ENCODE peak calls at places on chromosomes 12 and 14, in five cellular contexts. H is naive thymus-derived CD4-positive, alpha-beta T cell; Z is CD4-positive, alpha-beta T cell; I is cardiac muscle cell; L is neuronal stem cell. U is an unnamed sample. For H3K27me3, the result is how much of the 10 kb centered on the place peaks cover.

GRCh38 chr14:70034257-70034656 is 154.5 kb downstream of the SLC8A3 start:
- DNase-seq in H (no peak), Z (no peak), I (no peak), L (no peak), U (no peak)

GRCh38 chr14:32134448-32135070 is 57.5 kb downstream of the ARHGAP5 start:
- DNase-seq in H (no peak), Z (no peak), I (no peak), L (no peak), U (peak)

GRCh38 chr12:82124711-82125110 is 233.5 kb downstream of the CCDC59 start:
- DNase-seq in H (no peak), Z (no peak), I (no peak), L (no peak), U (peak)

GRCh38 chr12:109999649-109999971 is 380 bp downstream of the ANKRD13A start:
- DNase-seq in H (no peak), Z (no peak), I (no peak), L (no peak), U (no peak)

GRCh38 chr12:92502417-92503028 is 200.3 kb upstream of the PLEKHG7 start:
- DNase-seq in H (no peak), Z (no peak), I (no peak), L (no peak), U (no peak)

GRCh38 chr12:48966177-48966890 is 5.2 kb downstream of the WNT10B start:
- DNase-seq in H (no peak), Z (no peak), I (no peak), L (no peak), U (no peak)

GRCh38 chr14:76337619-76338545 is 38.1 kb upstream of the ESRRB start:
- DNase-seq in H (no peak), Z (no peak), I (no peak), L (no peak), U (no peak)

GRCh38 chr12:19654630-19655384 is 215.5 kb downstream of the AEBP2 start:
- DNase-seq in H (no peak), Z (no peak), I (no peak), L (no peak), U (peak)

GRCh38 chr14:72243309-72243708 is 311.1 kb downstream of the RGS6 start:
- DNase-seq in H (no peak), Z (no peak), I (no peak), L (no peak), U (no peak)

GRCh38 chr12:120367924-120368788 is 808 bp downstream of the MSI1 start:
- DNase-seq in H (no peak), Z (no peak), I (peak), L (no peak), U (no peak)

GRCh38 chr12:50934981-50935807 is 17.1 kb upstream of the HIGD1C start:
- DNase-seq in H (no peak), Z (no peak), I (no peak), L (no peak), U (no peak)

GRCh38 chr12:124273630-124274029 is 21.3 kb upstream of the RFLNA start:
- DNase-seq in H (no peak), Z (no peak), I (peak), L (no peak), U (peak)

GRCh38 chr14:104115131-104115600 is 23.2 kb upstream of the KIF26A start:
- DNase-seq in H (no peak), Z (no peak), I (no peak), L (no peak), U (no peak)

GRCh38 chr12:5964913-5965900 is 20.1 kb upstream of the ANO2 start:
- DNase-seq in H (no peak), Z (no peak), I (no peak), L (no peak), U (no peak)

GRCh38 chr12:102543931-102544485 is 63.6 kb upstream of the IGF1 start:
- DNase-seq in H (no peak), Z (no peak), I (no peak), L (no peak), U (no peak)

GRCh38 chr12:65800928-65801327 is 23.4 kb upstream of the HMGA2 start:
- DNase-seq in H (no peak), Z (no peak), I (no peak), L (no peak), U (no peak)

GRCh38 chr14:21672116-21672515 is 1.5 kb downstream of the OR4E1 start:
- DNase-seq in H (no peak), Z (no peak), I (no peak), L (no peak), U (peak)

GRCh38 chr14:74401504-74402241 is 24.3 kb downstream of the SYNDIG1L start:
- DNase-seq in H (peak), Z (peak), I (peak), L (no peak), U (no peak)

GRCh38 chr12:40992674-40993073 is 195.4 kb upstream of the PDZRN4 start:
- DNase-seq in H (no peak), Z (no peak), I (no peak), L (no peak), U (no peak)

GRCh38 chr12:65925626-65926025 is 101.3 kb downstream of the HMGA2 start:
- DNase-seq in H (no peak), Z (no peak), I (no peak), L (no peak), U (no peak)

GRCh38 chr12:57611116-57611809 is at the start of gene ARHGEF25:
- DNase-seq in H (no peak), Z (peak), I (peak), L (peak), U (no peak)

GRCh38 chr14:77316872-77317271 is 3.8 kb downstream of the POMT2 start:
- DNase-seq in H (no peak), Z (no peak), I (no peak), L (no peak), U (no peak)

GRCh38 chr14:104316723-104317499 is 178.5 kb downstream of the KIF26A start:
- DNase-seq in H (no peak), Z (no peak), I (no peak), L (no peak), U (no peak)

GRCh38 chr12:442235-442884 is 17.4 kb upstream of the B4GALNT3 start:
- DNase-seq in H (peak), Z (no peak), I (peak), L (peak), U (peak)

GRCh38 chr12:5912437-5913334 is 32.4 kb downstream of the ANO2 start:
- DNase-seq in H (no peak), Z (no peak), I (peak), L (peak), U (no peak)

GRCh38 chr12:3150820-3151590 is 73.8 kb downstream of the TSPAN9 start:
- DNase-seq in H (no peak), Z (no peak), I (peak), L (no peak), U (no peak)

GRCh38 chr14:31420013-31420318 is 384 bp downstream of the HEATR5A start:
- DNase-seq in H (no peak), Z (peak), I (peak), L (no peak), U (no peak)

GRCh38 chr14:55780156-55780946 is 200.3 kb downstream of the KTN1 start:
- DNase-seq in H (no peak), Z (no peak), I (peak), L (no peak), U (peak)

GRCh38 chr14:73686901-73687300 is 27.3 kb downstream of the PNMA1 start:
- DNase-seq in H (no peak), Z (no peak), I (no peak), L (no peak), U (no peak)

GRCh38 chr14:75343914-75344313 is 65.3 kb downstream of the FOS start:
- DNase-seq in H (no peak), Z (no peak), I (no peak), L (no peak), U (peak)

GRCh38 chr12:3947781-3948180 is 74.6 kb upstream of the PARP11 start:
- DNase-seq in H (peak), Z (no peak), I (no peak), L (no peak), U (no peak)

GRCh38 chr14:54568821-54569591 is 2.1 kb downstream of the SAMD4A start:
- DNase-seq in H (no peak), Z (no peak), I (peak), L (no peak), U (peak)

GRCh38 chr12:128891856-128892255 is 38.6 kb downstream of the GLT1D1 start:
- DNase-seq in H (no peak), Z (no peak), I (no peak), L (no peak), U (no peak)

GRCh38 chr12:68587448-68587873 is 23.2 kb upstream of the RAP1B start:
- DNase-seq in H (peak), Z (peak), I (no peak), L (no peak), U (no peak)

GRCh38 chr14:69535230-69535848 is 39.3 kb downstream of the CCDC177 start:
- DNase-seq in H (no peak), Z (no peak), I (peak), L (peak), U (peak)

GRCh38 chr14:95662376-95663186 is 23.6 kb upstream of the TCL1B start:
- DNase-seq in H (no peak), Z (no peak), I (no peak), L (no peak), U (no peak)

GRCh38 chr14:85516239-85517112 is 13.5 kb upstream of the FLRT2 start:
- DNase-seq in H (no peak), Z (no peak), I (no peak), L (no peak), U (peak)

GRCh38 chr12:89073027-89073398 is 279.3 kb downstream of the DUSP6 start:
- DNase-seq in H (no peak), Z (no peak), I (no peak), L (no peak), U (peak)

GRCh38 chr14:81205639-81206038 is 15.1 kb downstream of the GTF2A1 start:
- DNase-seq in H (no peak), Z (no peak), I (no peak), L (no peak), U (no peak)

GRCh38 chr12:117832459-117833457 is 136.0 kb downstream of the KSR2 start:
- DNase-seq in H (no peak), Z (no peak), I (no peak), L (no peak), U (no peak)

GRCh38 chr12:117827660-117828059 is 141.1 kb downstream of the KSR2 start:
- DNase-seq in H (no peak), Z (no peak), I (no peak), L (no peak), U (no peak)

GRCh38 chr12:117829108-117829507 is 139.7 kb downstream of the KSR2 start:
- DNase-seq in H (no peak), Z (no peak), I (no peak), L (no peak), U (no peak)

GRCh38 chr12:117835113-117835512 is 133.7 kb downstream of the KSR2 start:
- DNase-seq in H (no peak), Z (no peak), I (no peak), L (no peak), U (no peak)

DNA sequence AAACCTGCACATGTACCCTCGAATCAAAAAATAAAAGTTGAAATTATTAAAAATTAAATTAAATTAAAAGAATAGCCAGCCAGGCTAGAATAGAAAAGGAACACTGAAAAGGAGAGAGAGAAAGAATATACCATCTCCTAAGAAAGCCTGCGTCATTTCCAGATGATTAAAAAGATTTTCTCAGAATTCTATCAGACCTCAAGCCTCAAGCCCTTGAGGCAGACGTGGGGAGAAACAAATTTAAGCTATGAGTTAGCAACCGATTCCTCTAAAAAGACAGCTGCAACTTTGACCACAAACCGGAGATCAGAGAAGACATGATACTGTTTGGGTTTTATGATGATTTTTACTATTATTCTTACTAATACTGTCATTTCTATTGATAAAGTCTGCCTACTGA is 138.3 kb downstream of the KSR2 start:
- DNase-seq in H (no peak), Z (no peak), I (no peak), L (no peak), U (no peak)
- H3K27ac ChIP-seq in H (no peak), Z (no peak), I (no peak), L (no peak), U (no peak)

GRCh38 chr14:38209572-38210159 is 2.0 kb downstream of the SSTR1 start:
- DNase-seq in H (no peak), Z (no peak), I (no peak), L (no peak), U (no peak)
- H3K27me3 ChIP-seq in H (under half), Z (under half), I (half or more), L (half or more), U (under half)

GRCh38 chr12:23954332-23954731 is 4.9 kb upstream of the SOX5 start:
- DNase-seq in H (no peak), Z (no peak), I (no peak), L (no peak), U (peak)
- H3K27ac ChIP-seq in H (no peak), Z (no peak), I (no peak), L (no peak), U (no peak)

DNA sequence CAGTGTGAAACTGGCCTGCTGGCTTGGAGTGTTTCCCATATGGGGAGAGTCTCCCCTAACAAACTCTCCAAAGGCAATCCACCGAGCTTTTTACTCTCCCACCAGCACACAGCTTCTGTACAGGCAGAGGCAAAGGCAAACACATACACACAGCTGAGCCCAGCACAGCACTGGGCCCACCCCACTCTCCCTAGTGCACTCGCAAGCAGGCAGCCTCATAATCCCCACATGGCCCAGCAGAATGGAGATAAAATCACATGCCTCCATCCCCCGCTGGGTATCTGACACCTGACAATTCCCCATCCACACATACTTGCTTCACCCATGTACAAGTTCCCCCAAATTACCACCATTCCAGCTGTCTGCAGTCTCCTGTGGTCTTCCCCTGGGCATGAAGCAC is 3.4 kb downstream of the HOXC12 start:
- DNase-seq in H (no peak), Z (no peak), I (no peak), L (no peak), U (no peak)
- H3K27me3 ChIP-seq in H (under half), Z (half or more), I (half or more), L (half or more), U (half or more)

GRCh38 chr12:123078114-123078465 is 72.8 kb downstream of the PITPNM2 start:
- DNase-seq in H (no peak), Z (no peak), I (no peak), L (no peak), U (no peak)
- H3K27ac ChIP-seq in H (no peak), Z (no peak), I (no peak), L (no peak), U (no peak)

GRCh38 chr14:93269341-93270068 is 62.4 kb downstream of the UBR7 start:
- DNase-seq in H (no peak), Z (no peak), I (no peak), L (no peak), U (peak)
- H3K27me3 ChIP-seq in H (under half), Z (under half), I (under half), L (under half), U (under half)

GRCh38 chr12:47189753-47190152 is 110.0 kb upstream of the AMIGO2 start:
- DNase-seq in H (no peak), Z (no peak), I (peak), L (no peak), U (no peak)

GRCh38 chr12:47190271-47190750 is 110.6 kb upstream of the AMIGO2 start:
- DNase-seq in H (no peak), Z (no peak), I (no peak), L (no peak), U (peak)

GRCh38 chr12:47192046-47192445 is 112.3 kb upstream of the AMIGO2 start:
- DNase-seq in H (peak), Z (no peak), I (no peak), L (no peak), U (no peak)

GRCh38 chr12:47188576-47189441 is 109.0 kb upstream of the AMIGO2 start:
- DNase-seq in H (no peak), Z (no peak), I (no peak), L (no peak), U (peak)

DNA sequence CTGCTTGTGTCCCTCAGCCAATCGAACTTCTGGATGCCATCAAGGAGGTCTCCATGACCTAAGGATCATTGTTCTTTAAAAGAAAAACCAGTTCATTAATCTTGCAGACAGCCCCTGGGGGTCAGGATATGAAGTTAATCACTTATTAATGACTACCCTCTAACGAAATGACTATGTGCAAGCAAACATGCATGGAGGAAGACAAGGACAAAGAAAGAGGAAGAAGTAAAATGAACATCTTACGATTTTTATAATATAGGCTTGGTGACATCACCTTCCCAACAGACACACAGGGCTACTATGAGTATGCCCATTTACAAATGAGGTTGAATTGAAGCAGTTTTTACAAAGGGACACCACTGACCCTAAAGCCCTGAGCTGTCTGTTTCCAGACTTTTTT is 111.1 kb upstream of the AMIGO2 start:
- DNase-seq in H (no peak), Z (no peak), I (no peak), L (no peak), U (no peak)
- H3K27ac ChIP-seq in H (peak), Z (peak), I (no peak), L (no peak), U (peak)

DNA sequence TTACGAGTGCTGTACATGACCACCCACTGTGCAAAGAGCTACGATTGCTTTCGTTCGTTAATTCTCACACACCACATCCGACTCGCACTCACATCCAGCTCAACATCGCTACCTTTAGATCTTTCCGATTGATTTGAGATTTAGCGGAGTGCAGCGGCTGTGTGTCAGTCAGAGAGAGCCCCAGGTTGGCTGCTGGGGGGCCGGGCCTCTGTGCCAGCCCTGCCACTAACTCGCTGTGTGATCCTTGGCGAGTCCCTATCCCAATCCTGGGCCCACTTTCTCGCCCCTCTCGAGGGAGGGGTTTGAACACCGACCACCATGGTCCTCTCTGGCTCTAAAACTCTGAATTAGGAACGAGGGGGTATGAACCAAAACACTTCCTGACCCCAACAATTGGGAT is 8.6 kb downstream of the DLK1 start:
- DNase-seq in H (no peak), Z (no peak), I (no peak), L (no peak), U (no peak)
- H3K27me3 ChIP-seq in H (under half), Z (under half), I (under half), L (under half), U (under half)

DNA sequence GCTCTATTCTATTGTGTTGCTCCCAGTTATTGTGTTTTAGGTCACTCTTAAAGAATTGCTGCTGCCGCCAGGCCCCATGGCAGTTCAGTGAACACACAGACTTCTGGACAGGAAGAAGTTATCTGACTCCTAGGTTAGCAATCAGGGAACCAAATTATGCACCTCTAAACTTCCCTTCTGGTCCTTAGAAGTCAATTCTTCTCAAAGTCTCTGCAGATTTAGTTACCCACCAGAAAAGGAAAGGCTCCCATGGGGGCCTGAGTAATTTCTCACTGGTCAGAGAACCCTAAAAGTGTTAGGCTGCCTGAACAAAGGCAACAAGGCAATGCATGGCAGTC is 10.0 kb downstream of the EMP1 start:
- DNase-seq in H (no peak), Z (no peak), I (no peak), L (no peak), U (no peak)
- H3K27ac ChIP-seq in H (no peak), Z (no peak), I (no peak), L (no peak), U (peak)